ENCODE peak calls at places on chromosome 16, in four cellular contexts. N is PC-9, Q is fibroblast of pulmonary artery, K is cardiac muscle cell. F is an unnamed sample.
A peak's percentile ranks its signal among the peaks of the same experiment; 100 is the strongest.

GRCh38 chr16:67104061-67104460 is 5.7 kb upstream of the PHAF1 start:
- DNase-seq in N (peak; percentile 11), Q (peak; percentile 43), K (peak; percentile 54), F (no peak)

GRCh38 chr16:47990676-47991075 is 165.1 kb downstream of the ABCC12 start:
- DNase-seq in N (no peak), Q (no peak), K (no peak), F (no peak)

GRCh38 chr16:21626659-21627277 is 25.6 kb downstream of the IGSF6 start:
- DNase-seq in N (peak; percentile 34), Q (peak; percentile 79), K (peak; percentile 82), F (no peak)

GRCh38 chr16:80804451-80805383 is at the start of gene CDYL2:
- DNase-seq in N (no peak), Q (peak; percentile 31), K (peak; percentile 53), F (no peak)

GRCh38 chr16:73536931-73537330 is 489.0 kb upstream of the ZFHX3 start:
- DNase-seq in N (no peak), Q (no peak), K (no peak), F (no peak)

GRCh38 chr16:3788711-3789374 is 71.5 kb upstream of the TRAP1 start:
- DNase-seq in N (no peak), Q (no peak), K (no peak), F (no peak)

GRCh38 chr16:19095699-19096098 is 18.1 kb upstream of the ITPRIPL2 start:
- DNase-seq in N (peak; percentile 88), Q (no peak), K (no peak), F (no peak)

GRCh38 chr16:53216798-53217197 is 162.0 kb downstream of the CHD9 start:
- DNase-seq in N (no peak), Q (no peak), K (no peak), F (no peak)

GRCh38 chr16:3469736-3470135 is 25.6 kb downstream of the C16orf90 start:
- DNase-seq in N (no peak), Q (no peak), K (no peak), F (no peak)

GRCh38 chr16:53510704-53511070 is 7.7 kb upstream of the AKTIP start:
- DNase-seq in N (no peak), Q (no peak), K (no peak), F (no peak)

GRCh38 chr16:61042736-61043135 is 993.5 kb downstream of the CDH8 start:
- DNase-seq in N (no peak), Q (no peak), K (no peak), F (no peak)

GRCh38 chr16:48204825-48205151 is 39.3 kb upstream of the LONP2 start:
- DNase-seq in N (no peak), Q (no peak), K (no peak), F (no peak)

GRCh38 chr16:27314161-27314723 is 468 bp downstream of the IL4R start:
- DNase-seq in N (peak; percentile 64), Q (peak; percentile 98), K (peak; percentile 94), F (no peak)

GRCh38 chr16:8971416-8971815 is 7.7 kb upstream of the USP7 start:
- DNase-seq in N (no peak), Q (no peak), K (no peak), F (no peak)

GRCh38 chr16:23901178-23902131 is 65.7 kb downstream of the PRKCB start:
- DNase-seq in N (no peak), Q (no peak), K (peak; percentile 29), F (no peak)

GRCh38 chr16:89409161-89409711 is 81.1 kb downstream of the ANKRD11 start:
- DNase-seq in N (no peak), Q (peak; percentile 38), K (peak; percentile 24), F (no peak)

GRCh38 chr16:89412811-89413210 is 77.5 kb downstream of the ANKRD11 start:
- DNase-seq in N (no peak), Q (no peak), K (no peak), F (no peak)

GRCh38 chr16:89410322-89410721 is 80.0 kb downstream of the ANKRD11 start:
- DNase-seq in N (no peak), Q (no peak), K (no peak), F (no peak)

GRCh38 chr16:89411335-89411850 is 79.0 kb downstream of the ANKRD11 start:
- DNase-seq in N (no peak), Q (no peak), K (no peak), F (no peak)

GRCh38 chr16:89410794-89411309 is 79.5 kb downstream of the ANKRD11 start:
- DNase-seq in N (no peak), Q (peak; percentile 85), K (peak; percentile 91), F (no peak)
- TF ChIP-seq CTCF in N (no peak), Q (peak; percentile 16), K (no peak), F (no peak)

GRCh38 chr16:56683424-56684162 is 1.3 kb downstream of the MT1X start:
- DNase-seq in N (no peak), Q (no peak), K (no peak), F (no peak)

GRCh38 chr16:56679813-56680212 is 2.5 kb upstream of the MT1X start:
- DNase-seq in N (peak; percentile 33), Q (no peak), K (no peak), F (no peak)

GRCh38 chr16:56682703-56683397 is 580 bp downstream of the MT1X start:
- DNase-seq in N (no peak), Q (no peak), K (no peak), F (no peak)

GRCh38 chr16:56684256-56684925 is 2.1 kb downstream of the MT1X start:
- DNase-seq in N (no peak), Q (no peak), K (no peak), F (no peak)

GRCh38 chr16:56681939-56682702 is at the start of gene MT1X:
- DNase-seq in N (peak; percentile 91), Q (peak; percentile 88), K (peak; percentile 95), F (peak; percentile 78)
- TF ChIP-seq CTCF in N (no peak), Q (no peak), K (no peak), F (no peak)

DNA sequence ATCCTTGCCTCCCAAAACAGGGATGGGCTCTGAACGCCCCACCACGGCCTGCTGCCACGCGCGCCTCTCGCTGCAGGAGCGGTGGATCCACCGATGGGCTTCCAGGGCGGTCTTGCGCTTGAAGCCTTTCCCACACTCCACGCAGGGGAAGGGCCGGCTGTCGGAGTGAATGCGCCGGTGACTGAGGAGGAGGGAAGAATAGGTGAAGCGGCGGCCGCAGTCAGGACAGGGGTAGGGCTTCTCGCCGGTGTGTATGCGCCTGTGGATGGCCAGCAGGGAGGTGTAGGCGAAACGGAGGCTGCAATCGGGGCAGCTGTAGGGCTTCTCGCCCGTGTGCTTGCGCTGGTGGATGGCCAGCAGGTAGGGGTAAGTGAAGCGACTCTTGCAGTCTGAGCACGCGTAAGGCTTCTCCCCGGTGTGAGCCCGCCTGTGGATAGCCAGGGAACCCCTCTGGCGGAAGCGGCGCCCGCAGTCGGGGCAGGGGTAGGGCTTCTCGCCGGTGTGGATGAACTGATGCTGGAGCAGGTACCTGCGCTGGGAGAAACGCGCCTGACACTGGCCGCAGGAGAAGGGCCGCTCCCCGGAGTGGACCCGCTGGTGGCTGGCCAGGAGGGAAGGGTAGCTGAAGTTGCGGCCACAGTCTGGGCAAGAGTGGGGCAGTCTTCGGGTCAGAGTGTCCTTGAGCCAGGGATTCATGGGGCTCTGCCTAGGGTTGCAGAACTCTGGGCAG is 2.7 kb downstream of the ZNF785 start:
- DNase-seq in N (no peak), Q (no peak), K (no peak), F (no peak)
- TF ChIP-seq CTCF in N (no peak), Q (no peak), K (no peak), F (no peak)

DNA sequence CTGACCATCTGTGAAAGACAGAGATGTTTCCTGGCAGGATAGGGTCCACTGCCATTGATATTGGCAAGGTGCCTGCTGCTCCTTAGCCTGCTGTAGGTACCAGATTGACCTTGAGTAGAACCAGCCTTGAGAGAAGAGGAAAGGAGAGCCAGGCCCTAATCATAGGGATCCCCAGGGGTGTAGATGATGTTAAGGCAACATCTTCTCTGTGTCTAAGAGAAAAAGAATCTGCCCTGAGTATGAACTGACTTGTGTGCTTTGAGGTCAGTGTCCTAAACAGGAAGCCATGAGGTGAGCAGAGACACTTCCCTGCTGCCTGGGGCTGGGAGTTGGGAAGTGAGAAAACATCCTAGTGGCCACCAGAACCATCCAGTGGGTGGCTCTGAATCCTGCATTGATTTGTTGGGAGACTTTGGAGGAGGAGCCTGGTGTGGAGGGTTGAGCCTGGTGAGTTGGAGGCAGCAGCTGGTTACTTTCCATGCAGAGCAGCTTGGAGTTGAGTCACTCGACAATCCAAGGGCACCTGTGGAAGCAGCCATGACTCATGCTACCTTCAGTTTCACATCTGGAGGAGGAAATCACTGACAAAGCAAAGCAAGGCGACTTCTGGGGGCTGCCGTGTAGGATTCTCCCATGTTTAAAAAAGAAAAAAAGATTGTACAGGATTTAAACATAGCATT is 47.8 kb downstream of the BMERB1 start:
- DNase-seq in N (peak; percentile 89), Q (peak; percentile 95), K (peak; percentile 89), F (no peak)
- TF ChIP-seq CTCF in N (no peak), Q (peak; percentile 29), K (peak; percentile 18), F (no peak)

DNA sequence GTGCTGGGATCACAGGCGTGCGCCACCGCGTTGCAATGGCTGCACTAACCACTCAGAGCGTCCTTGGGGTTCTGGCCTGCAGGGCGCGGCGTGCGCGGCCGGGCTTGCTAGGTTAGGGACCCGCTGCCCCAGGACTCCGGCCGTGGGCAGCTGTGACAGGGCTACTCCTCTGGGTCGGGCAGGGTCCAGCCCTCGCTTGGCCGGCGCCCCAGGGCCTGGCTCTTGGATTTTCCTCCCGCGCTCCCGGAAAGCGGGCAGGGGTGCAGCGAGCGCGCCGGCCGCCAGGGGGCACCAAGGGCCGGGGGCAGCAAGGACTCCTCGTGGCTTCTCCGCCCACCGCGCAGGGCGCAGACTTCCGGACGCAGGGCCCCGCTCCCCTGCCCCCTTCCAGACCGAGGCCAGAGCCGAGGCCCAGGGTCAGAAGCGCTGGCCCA is 489 bp downstream of the TLE7 start:
- DNase-seq in N (no peak), Q (no peak), K (peak; percentile 30), F (no peak)
- TF ChIP-seq CTCF in N (no peak), Q (no peak), K (peak; percentile 50), F (peak; percentile 51)

DNA sequence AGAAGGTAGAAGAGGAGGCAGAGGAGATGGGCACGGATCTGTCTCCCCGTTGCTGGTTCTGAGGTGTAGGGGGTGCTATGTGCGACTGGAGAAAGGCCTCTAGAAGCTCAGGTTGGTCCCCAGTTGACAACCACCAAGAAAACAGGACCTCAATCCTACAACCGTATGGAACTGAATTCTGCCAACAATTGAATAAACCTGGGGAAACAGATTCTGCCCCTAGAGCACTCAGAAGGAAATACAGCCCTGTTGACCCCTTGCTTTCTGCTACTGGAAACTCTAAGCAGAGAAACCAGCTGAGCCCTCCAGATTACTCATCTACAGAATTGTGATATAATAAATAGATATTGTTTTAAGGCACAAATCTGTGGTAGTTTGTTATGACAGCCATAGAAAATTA is 313.0 kb upstream of the GOT2 start:
- DNase-seq in N (no peak), Q (no peak), K (no peak), F (no peak)
- TF ChIP-seq CTCF in N (no peak), Q (no peak), K (no peak), F (no peak)

DNA sequence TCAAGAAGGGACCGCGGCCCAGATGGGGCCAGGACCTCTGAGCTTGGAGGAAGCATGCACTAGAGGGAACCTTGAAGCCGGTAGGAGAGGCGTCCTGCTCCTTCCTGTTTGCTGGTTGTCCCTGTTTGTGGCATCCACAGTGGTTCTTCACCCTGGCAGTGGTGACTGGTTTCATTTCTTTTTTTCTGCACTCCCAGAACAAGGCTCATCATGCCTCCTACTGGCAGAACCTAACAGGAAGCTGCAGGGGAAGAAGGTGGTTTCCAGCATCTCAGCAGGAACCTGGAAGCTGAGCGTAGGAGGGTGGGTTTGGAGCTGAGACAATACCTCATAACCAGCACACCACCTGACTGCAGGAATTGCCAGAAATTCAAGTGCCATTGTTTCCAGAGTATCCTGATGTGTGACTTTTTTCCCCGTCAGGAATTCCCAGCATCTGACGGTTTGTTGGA is 5.8 kb downstream of the TMEM231 start:
- DNase-seq in N (no peak), Q (peak; percentile 58), K (peak; percentile 38), F (no peak)
- TF ChIP-seq CTCF in N (peak; percentile 37), Q (peak; percentile 57), K (peak; percentile 43), F (no peak)

GRCh38 chr16:59690216-59690615 is 956.1 kb upstream of the GOT2 start:
- DNase-seq in N (no peak), Q (no peak), K (no peak), F (no peak)
- TF ChIP-seq CTCF in N (no peak), Q (no peak), K (no peak), F (no peak)

F was measured in mesothelial cell of epicardium.